ENCODE peak calls at places on chromosomes 11 and 22, in five cellular contexts. S is neural crest cell, C is cardiac fibroblast, T is body of pancreas, V is brain microvascular endothelial cell. P is an unnamed sample.

GRCh38 chr11:7613394-7613720 is 59.9 kb downstream of the CYB5R2 start:
- DNase-seq in S (no peak), C (no peak), T (no peak), V (no peak), P (no peak)

GRCh38 chr11:15006139-15006759 is 34.1 kb upstream of the CALCA start:
- DNase-seq in S (no peak), C (peak; percentile 52), T (no peak), V (peak; percentile 34), P (no peak)

GRCh38 chr11:16853266-16853665 is 114.8 kb downstream of the C11orf58 start:
- DNase-seq in S (no peak), C (no peak), T (no peak), V (no peak), P (no peak)

GRCh38 chr22:40552070-40552469 is 84.4 kb downstream of the MRTFA start:
- DNase-seq in S (no peak), C (peak; percentile 34), T (no peak), V (no peak), P (no peak)

GRCh38 chr11:74504100-74504691 is 10.7 kb upstream of the LIPT2 start:
- DNase-seq in S (no peak), C (no peak), T (no peak), V (no peak), P (no peak)

GRCh38 chr22:38569972-38570840 is at the start of gene DMC1:
- DNase-seq in S (peak; percentile 95), C (peak; percentile 90), T (peak; percentile 97), V (peak; percentile 45), P (peak; percentile 52)

GRCh38 chr11:78851883-78852586 is 277.4 kb upstream of the NARS2 start:
- DNase-seq in S (no peak), C (no peak), T (no peak), V (no peak), P (no peak)

GRCh38 chr11:129652828-129653227 is 162.8 kb upstream of the TMEM45B start:
- DNase-seq in S (no peak), C (peak; percentile 33), T (no peak), V (peak; percentile 58), P (no peak)

GRCh38 chr11:32006799-32007388 is 84.0 kb upstream of the RCN1 start:
- DNase-seq in S (peak; percentile 16), C (peak; percentile 54), T (peak; percentile 19), V (peak; percentile 46), P (no peak)

GRCh38 chr22:50599816-50600454 is 658 bp upstream of the MAPK8IP2 start:
- DNase-seq in S (peak; percentile 76), C (peak; percentile 38), T (peak; percentile 66), V (no peak), P (no peak)

GRCh38 chr11:83056204-83056603 is 15.5 kb downstream of the RAB30 start:
- DNase-seq in S (no peak), C (no peak), T (no peak), V (no peak), P (no peak)

GRCh38 chr22:46139895-46140350 is 10.4 kb upstream of the PPARA start:
- DNase-seq in S (no peak), C (no peak), T (peak; percentile 68), V (no peak), P (no peak)

GRCh38 chr11:70108250-70108649 is 30.1 kb downstream of the ANO1 start:
- DNase-seq in S (no peak), C (no peak), T (no peak), V (peak; percentile 6), P (no peak)

GRCh38 chr22:27775087-27775697 is 26.4 kb downstream of the MN1 start:
- DNase-seq in S (no peak), C (peak; percentile 43), T (no peak), V (peak; percentile 37), P (no peak)

GRCh38 chr11:68958211-68958610 is 22.6 kb downstream of the MRGPRD start:
- DNase-seq in S (no peak), C (no peak), T (no peak), V (no peak), P (no peak)
- TF ChIP-seq CTCF in S (no peak), C (no peak), T (no peak), V (no peak), P (no peak)

GRCh38 chr11:40306938-40307548 is 1152.4 kb downstream of the LRRC4C start:
- DNase-seq in S (peak; percentile 12), C (peak; percentile 64), T (no peak), V (peak; percentile 59), P (no peak)
- TF ChIP-seq CTCF in S (peak; percentile 75), C (peak; percentile 70), T (peak; percentile 44), V (peak; percentile 86), P (no peak)

GRCh38 chr11:117807482-117808272 is 10.7 kb upstream of the DSCAML1 start:
- DNase-seq in S (peak; percentile 82), C (peak; percentile 71), T (peak; percentile 91), V (peak; percentile 69), P (peak; percentile 86)

GRCh38 chr11:117808768-117809167 is 11.8 kb upstream of the DSCAML1 start:
- DNase-seq in S (no peak), C (no peak), T (no peak), V (no peak), P (no peak)

GRCh38 chr11:117806906-117807305 is 9.9 kb upstream of the DSCAML1 start:
- DNase-seq in S (no peak), C (no peak), T (no peak), V (no peak), P (no peak)

GRCh38 chr11:117805048-117805447 is 8.0 kb upstream of the DSCAML1 start:
- DNase-seq in S (no peak), C (no peak), T (no peak), V (no peak), P (no peak)

GRCh38 chr11:117809236-117810055 is 12.4 kb upstream of the DSCAML1 start:
- DNase-seq in S (peak; percentile 66), C (peak; percentile 46), T (peak; percentile 59), V (peak; percentile 32), P (peak; percentile 77)
- TF ChIP-seq CTCF in S (peak; percentile 73), C (peak; percentile 64), T (peak; percentile 31), V (peak; percentile 74), P (no peak)

GRCh38 chr22:17888855-17889254 is 114.6 kb upstream of the BID start:
- DNase-seq in S (no peak), C (peak; percentile 48), T (no peak), V (peak; percentile 16), P (no peak)
- TF ChIP-seq CTCF in S (peak; percentile 46), C (no peak), T (no peak), V (peak; percentile 78), P (no peak)

GRCh38 chr11:838441-839279 is 3.7 kb downstream of the POLR2L start:
- DNase-seq in S (no peak), C (no peak), T (peak; percentile 72), V (no peak), P (no peak)
- TF ChIP-seq CTCF in S (peak; percentile 39), C (peak; percentile 26), T (peak; percentile 48), V (peak; percentile 60), P (no peak)

DNA sequence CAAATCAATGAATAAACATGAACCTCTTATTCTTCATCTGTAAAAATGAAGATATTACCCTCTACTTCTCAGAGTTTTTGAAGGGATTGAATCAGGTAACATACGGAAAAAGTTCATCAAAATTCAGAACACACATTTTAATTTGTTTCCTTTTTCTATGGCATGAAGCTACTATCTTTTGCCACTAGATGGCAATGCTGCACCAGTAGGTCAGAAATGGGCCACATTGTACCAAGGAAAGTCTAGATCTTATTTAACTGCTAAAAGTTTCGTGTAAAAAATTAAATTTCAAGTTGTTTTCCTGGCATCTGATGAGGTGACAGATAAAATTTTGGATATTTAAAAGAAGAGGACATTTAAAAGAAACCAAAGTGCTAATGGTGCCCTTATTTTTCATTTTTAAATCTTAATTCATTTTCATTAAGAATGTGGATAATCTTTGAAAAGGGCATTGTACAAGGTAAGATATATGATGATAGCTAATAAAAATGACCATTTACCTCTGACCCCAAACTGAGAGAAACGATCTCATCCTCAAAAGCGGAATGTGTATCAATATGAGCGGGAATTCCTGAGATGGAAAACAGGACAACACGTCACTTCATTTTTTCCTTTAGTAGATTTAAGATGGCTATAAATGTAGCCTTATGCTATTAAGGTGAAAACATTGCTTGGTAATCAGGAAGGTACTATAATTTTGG is 16.1 kb downstream of the ALKBH8 start:
- DNase-seq in S (no peak), C (peak; percentile 63), T (no peak), V (peak; percentile 25), P (no peak)
- TF ChIP-seq CTCF in S (peak; percentile 87), C (peak; percentile 81), T (peak; percentile 77), V (peak; percentile 79), P (peak; percentile 57)

DNA sequence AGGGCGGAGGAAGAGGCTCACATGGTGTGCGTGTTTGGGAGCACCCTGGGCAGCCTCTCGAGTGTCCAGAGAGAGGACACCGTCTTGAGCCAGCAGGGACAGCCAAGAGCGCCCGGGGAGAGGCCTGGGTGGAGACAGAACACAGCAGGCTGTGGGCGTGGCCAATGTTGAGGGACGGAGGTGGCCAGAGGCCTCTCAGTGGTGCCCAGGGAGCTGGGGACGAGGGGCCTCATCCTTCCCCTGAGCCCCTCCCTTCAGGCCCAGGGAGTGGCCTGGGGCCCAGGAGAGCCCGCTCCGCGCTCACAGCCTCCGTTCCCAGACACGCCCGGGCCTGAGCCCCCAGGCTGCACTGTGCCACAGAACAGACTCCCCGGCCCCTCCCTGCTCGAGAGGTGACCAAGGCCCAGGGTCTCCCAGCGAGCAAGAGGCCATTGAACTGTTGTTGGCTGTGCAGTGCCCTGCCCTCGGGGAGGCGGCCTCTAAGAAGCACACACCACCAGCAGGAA is 48.4 kb downstream of the CDKN1C start:
- DNase-seq in S (peak; percentile 86), C (peak; percentile 52), T (peak; percentile 60), V (peak; percentile 3), P (no peak)
- TF ChIP-seq CTCF in S (peak; percentile 56), C (peak; percentile 41), T (no peak), V (peak; percentile 48), P (peak; percentile 21)

P was measured in ascending aorta.